ENCODE peak calls at places on chromosomes 12 and 14, in five cellular contexts. C is right lobe of liver, N is lung, W is colonic mucosa, U is cardiac muscle cell. O is an unnamed sample. For H3K4me1, the result is how much of the 10 kb centered on the place peaks cover.

GRCh38 chr12:93638095-93638494 is 39.1 kb upstream of the CRADD start:
- DNase-seq in C (no peak), U (no peak), N (no peak), W (no peak), O (no peak)

GRCh38 chr14:37834275-37834674 is 238.8 kb downstream of the TTC6 start:
- DNase-seq in W (no peak), U (no peak), C (no peak), N (no peak), O (no peak)

GRCh38 chr12:117664169-117664568 is 302.7 kb upstream of the NOS1 start:
- DNase-seq in N (no peak), W (no peak), U (no peak), C (no peak), O (no peak)

GRCh38 chr12:65306603-65307501 is 28.4 kb downstream of the MSRB3 start:
- DNase-seq in N (no peak), W (peak), U (peak), C (no peak), O (peak)

GRCh38 chr12:53173085-53173715 is 7.3 kb upstream of the ZNF740 start:
- DNase-seq in C (no peak), W (no peak), N (no peak), U (no peak), O (peak)

GRCh38 chr12:62426095-62426488 is 40.5 kb upstream of the MON2 start:
- DNase-seq in C (no peak), U (no peak), N (no peak), W (no peak), O (no peak)

GRCh38 chr14:64841772-64842490 is 37.8 kb downstream of the SPTB start:
- DNase-seq in N (no peak), C (no peak), W (no peak), U (peak), O (peak)

GRCh38 chr14:65501328-65501727 is 88.8 kb downstream of the FUT8 start:
- DNase-seq in C (no peak), U (peak), W (no peak), N (no peak), O (no peak)

GRCh38 chr12:127886821-127887220 is 380.1 kb upstream of the TMEM132C start:
- DNase-seq in W (no peak), U (no peak), C (no peak), N (no peak), O (no peak)

GRCh38 chr14:57060276-57060956 is 208.3 kb downstream of the EXOC5 start:
- DNase-seq in W (no peak), N (no peak), U (peak), C (no peak), O (peak)

GRCh38 chr14:54894995-54895394 is 7.6 kb downstream of the GCH1 start:
- DNase-seq in N (no peak), U (no peak), W (no peak), C (no peak), O (no peak)

GRCh38 chr14:75826599-75826998 is 155.2 kb downstream of the TGFB3 start:
- DNase-seq in C (no peak), U (no peak), N (no peak), W (no peak), O (no peak)

GRCh38 chr12:24705741-24706358 is 243.1 kb downstream of the BCAT1 start:
- DNase-seq in N (no peak), C (no peak), U (no peak), W (no peak), O (no peak)

GRCh38 chr12:3236345-3237153 is 159.4 kb downstream of the TSPAN9 start:
- DNase-seq in U (peak), C (no peak), N (no peak), W (peak), O (peak)

GRCh38 chr12:6321905-6322304 is 11.4 kb downstream of the PLEKHG6 start:
- DNase-seq in U (no peak), N (no peak), W (no peak), C (no peak), O (no peak)

GRCh38 chr12:124727922-124728321 is 135.7 kb downstream of the SCARB1 start:
- DNase-seq in C (no peak), W (no peak), N (no peak), U (no peak), O (no peak)

GRCh38 chr14:65413739-65414045 is 1.2 kb downstream of the FUT8 start:
- DNase-seq in N (no peak), W (peak), U (no peak), C (no peak), O (no peak)

GRCh38 chr14:88562831-88563686 is at the start of gene ZC3H14:
- DNase-seq in U (peak), W (peak), N (peak), C (peak), O (peak)

DNA sequence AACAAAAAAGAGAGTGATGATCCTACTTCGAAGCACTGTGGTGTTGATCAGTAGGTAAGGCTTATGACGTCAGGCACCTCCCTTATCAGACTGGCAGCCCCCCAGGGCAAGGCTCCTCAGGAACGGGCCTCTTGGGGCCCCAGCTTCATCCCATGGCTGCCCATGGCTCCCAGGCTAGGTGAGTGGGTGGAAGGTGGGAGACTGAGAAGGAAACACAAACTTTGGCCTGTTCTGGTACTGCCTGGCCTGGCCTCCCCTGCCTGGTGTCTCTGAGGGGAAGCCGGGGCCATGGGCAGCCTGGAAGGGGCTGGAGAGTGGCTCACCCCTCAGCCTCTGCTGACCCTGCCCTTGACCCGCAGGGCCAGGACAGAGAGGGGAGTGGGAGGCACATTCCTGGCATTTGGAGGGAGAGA is 38.9 kb downstream of the KRT80 start:
- DNase-seq in C (no peak), W (no peak), U (no peak), N (no peak), O (no peak)
- H3K4me1 ChIP-seq in C (under half), W (under half), U (under half), N (under half), O (under half)

GRCh38 chr12:47621960-47622359 is 83.9 kb downstream of the RPAP3 start:
- DNase-seq in C (no peak), U (no peak), N (no peak), W (no peak), O (no peak)
- H3K27ac ChIP-seq in C (no peak), U (no peak), N (no peak), W (no peak), O (no peak)

GRCh38 chr14:96225745-96226151 is 21.1 kb downstream of the BDKRB2 start:
- DNase-seq in W (peak), U (peak), C (no peak), N (no peak), O (peak)

GRCh38 chr14:96227428-96227827 is 22.8 kb downstream of the BDKRB2 start:
- DNase-seq in N (no peak), C (no peak), U (no peak), W (no peak), O (no peak)

GRCh38 chr14:96231731-96232130 is 24.3 kb upstream of the BDKRB1 start:
- DNase-seq in C (no peak), N (no peak), U (no peak), W (no peak), O (no peak)

GRCh38 chr14:96224480-96225096 is 19.9 kb downstream of the BDKRB2 start:
- DNase-seq in N (no peak), W (peak), U (no peak), C (no peak), O (no peak)

DNA sequence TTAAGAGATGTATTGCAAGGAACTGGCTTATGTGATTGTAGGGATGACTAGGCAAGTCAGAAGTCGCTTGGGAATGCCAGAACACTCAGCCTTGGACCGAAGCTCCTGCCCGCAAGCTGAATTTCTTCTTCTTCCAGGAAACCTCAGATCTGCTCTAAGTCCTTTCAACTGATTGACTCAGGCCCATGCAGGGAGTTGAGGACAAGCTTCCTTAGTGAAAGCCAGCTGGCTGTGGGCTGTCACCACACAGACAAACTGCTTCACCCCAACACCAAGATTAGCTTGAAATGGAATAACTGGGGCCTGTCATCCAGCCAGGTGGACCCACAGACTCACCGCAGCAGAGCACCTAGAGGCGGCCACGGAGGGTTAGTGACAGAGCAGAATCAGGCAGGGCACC is 24.7 kb downstream of the BDKRB2 start:
- DNase-seq in N (no peak), U (no peak), C (no peak), W (no peak), O (no peak)
- H3K4me3 ChIP-seq in N (no peak), U (no peak), C (no peak), W (no peak), O (no peak)

GRCh38 chr12:115762934-115763333 is 514.6 kb downstream of the MED13L start:
- DNase-seq in U (no peak), N (no peak), W (no peak), C (no peak), O (no peak)

GRCh38 chr12:115763376-115763775 is 514.1 kb downstream of the MED13L start:
- DNase-seq in N (no peak), C (no peak), W (no peak), U (no peak), O (no peak)

GRCh38 chr12:115761784-115762183 is 515.7 kb downstream of the MED13L start:
- DNase-seq in U (no peak), C (no peak), N (no peak), W (no peak), O (no peak)

GRCh38 chr12:115758886-115759620 is 518.4 kb downstream of the MED13L start:
- DNase-seq in W (no peak), U (no peak), C (no peak), N (no peak), O (no peak)

DNA sequence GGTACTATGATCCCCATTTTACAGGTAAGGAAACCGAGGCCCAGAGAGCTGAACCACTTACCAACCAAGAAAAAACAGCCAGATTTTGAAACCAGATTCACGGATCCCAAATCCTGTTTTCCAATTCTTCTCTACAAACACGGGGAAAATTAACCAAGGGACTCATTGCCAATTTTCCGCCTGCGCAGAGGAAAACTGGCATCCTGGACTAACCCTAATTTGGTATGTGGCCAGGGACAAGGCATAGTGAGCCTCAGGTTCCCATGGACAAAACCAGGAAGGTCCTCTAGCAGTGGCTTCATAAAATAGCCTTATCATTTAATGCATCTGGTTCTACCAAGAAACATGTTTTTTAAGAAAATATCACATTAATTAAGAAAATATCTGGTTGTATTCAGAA is 517.3 kb downstream of the MED13L start:
- DNase-seq in N (no peak), W (no peak), U (no peak), C (no peak), O (no peak)
- H3K4me1 ChIP-seq in N (under half), W (under half), U (under half), C (under half), O (under half)

GRCh38 chr12:106764738-106765137 is 9.7 kb upstream of the RIC8B start:
- DNase-seq in U (no peak), W (no peak), C (peak), N (no peak), O (no peak)

GRCh38 chr12:106760184-106760531 is 14.3 kb upstream of the RIC8B start:
- DNase-seq in U (peak), C (no peak), N (peak), W (no peak), O (peak)

GRCh38 chr12:106757623-106758348 is 16.7 kb upstream of the RIC8B start:
- DNase-seq in U (peak), C (no peak), N (no peak), W (no peak), O (no peak)

GRCh38 chr12:106758349-106758951 is 16.0 kb upstream of the RIC8B start:
- DNase-seq in U (no peak), W (peak), N (no peak), C (no peak), O (no peak)

GRCh38 chr12:106759526-106760183 is 14.8 kb upstream of the RIC8B start:
- DNase-seq in N (no peak), U (no peak), C (no peak), W (no peak), O (no peak)
- H3K27ac ChIP-seq in N (peak), U (peak), C (no peak), W (no peak), O (peak)

GRCh38 chr12:118982308-118982707 is 967 bp downstream of the SRRM4 start:
- DNase-seq in U (no peak), W (no peak), C (no peak), N (no peak), O (no peak)

GRCh38 chr12:118979763-118980406 is 1.5 kb upstream of the SRRM4 start:
- DNase-seq in C (peak), U (peak), N (peak), W (peak), O (peak)

GRCh38 chr12:118981285-118982201 is at the start of gene SRRM4:
- DNase-seq in N (no peak), C (peak), U (peak), W (no peak), O (peak)

GRCh38 chr12:118983147-118983824 is 1.9 kb downstream of the SRRM4 start:
- DNase-seq in U (no peak), C (no peak), W (no peak), N (no peak), O (no peak)

GRCh38 chr12:118980407-118981014 is 830 bp upstream of the SRRM4 start:
- DNase-seq in W (no peak), C (no peak), N (no peak), U (peak), O (peak)
- H3K4me3 ChIP-seq in W (no peak), C (no peak), N (no peak), U (peak), O (peak)

O was measured in endodermal cell.